ENCODE peak calls at places on chromosomes 1 and 21, in eight cellular contexts. O is NCI-H2171 treated with DMSO at 0.1 percent for 48 hours; G is right cardiac atrium; K is CD8-positive, alpha-beta memory T cell; I is SJSA1; U is NT2/D1; J is SHP77; W is Daoy. X is an unnamed sample.

GRCh38 chr21:32423320-32423719 is 10.8 kb downstream of the EVA1C start:
- DNase-seq in W (peak), G (no peak), O (no peak), J (no peak), U (no peak), K (no peak), I (no peak), X (no peak)

GRCh38 chr21:44934797-44935532 is 4.9 kb upstream of the SLX9 start:
- DNase-seq in I (no peak), O (no peak), G (peak), K (no peak), U (no peak), W (no peak), J (no peak), X (no peak)

GRCh38 chr1:88697503-88697902 is 13.4 kb downstream of the PKN2 start:
- DNase-seq in O (no peak), J (no peak), W (no peak), I (no peak), U (no peak), K (no peak), G (no peak), X (no peak)

GRCh38 chr21:40047993-40048730 is 180.9 kb downstream of the PCP4 start:
- DNase-seq in W (peak), U (no peak), G (no peak), O (no peak), J (peak), I (no peak), K (no peak), X (no peak)

GRCh38 chr1:227889863-227890405 is 57.8 kb downstream of the WNT9A start:
- DNase-seq in O (no peak), I (peak), J (no peak), U (no peak), G (no peak), W (no peak), K (no peak), X (peak)

GRCh38 chr1:65255088-65256050 is 54.0 kb upstream of the DNAJC6 start:
- DNase-seq in J (peak), O (peak), I (no peak), G (no peak), U (no peak), W (peak), K (peak), X (no peak)

GRCh38 chr1:117646007-117646913 is 40.4 kb downstream of the TENT5C start:
- DNase-seq in G (no peak), U (no peak), O (peak), I (no peak), K (no peak), J (no peak), W (no peak), X (no peak)

GRCh38 chr1:166905136-166905535 is 29.1 kb upstream of the TADA1 start:
- DNase-seq in K (no peak), O (no peak), G (no peak), I (no peak), J (no peak), U (no peak), W (peak), X (no peak)

GRCh38 chr21:25903599-25903998 is 168.8 kb downstream of the GABPA start:
- DNase-seq in U (no peak), I (no peak), K (no peak), J (no peak), O (no peak), W (no peak), G (no peak), X (no peak)

GRCh38 chr21:42440187-42440792 is 36.6 kb downstream of the UBASH3A start:
- DNase-seq in U (no peak), W (no peak), O (no peak), G (no peak), I (no peak), K (no peak), J (no peak), X (peak)

GRCh38 chr1:9424278-9424677 is 115.0 kb upstream of the SLC25A33 start:
- DNase-seq in J (no peak), I (no peak), G (no peak), U (no peak), K (no peak), O (no peak), W (no peak), X (no peak)

GRCh38 chr1:202131956-202132821 is 9.5 kb downstream of the GPR37L1 start:
- DNase-seq in K (no peak), I (no peak), U (no peak), G (peak), O (no peak), J (no peak), W (no peak), X (no peak)

GRCh38 chr1:8815582-8816285 is 1.7 kb downstream of the RERE start:
- DNase-seq in U (no peak), G (no peak), I (no peak), J (no peak), O (peak), W (no peak), K (peak), X (no peak)

GRCh38 chr1:29653034-29653810 is 416.9 kb downstream of the PTPRU start:
- DNase-seq in U (no peak), W (no peak), J (no peak), G (no peak), K (no peak), O (no peak), I (peak), X (no peak)

GRCh38 chr1:211259596-211260126 is 495 bp downstream of the RCOR3 start:
- DNase-seq in W (peak), U (peak), G (peak), K (no peak), I (peak), O (peak), J (peak), X (no peak)

GRCh38 chr21:43916691-43917514 is 51.9 kb downstream of the AGPAT3 start:
- DNase-seq in G (peak), U (no peak), I (no peak), K (peak), O (peak), J (no peak), W (no peak), X (peak)

GRCh38 chr1:233112184-233113008 is 162.0 kb downstream of the NTPCR start:
- DNase-seq in G (no peak), U (peak), J (no peak), K (no peak), W (no peak), I (no peak), O (no peak), X (no peak)

GRCh38 chr21:33121715-33122475 is 52.0 kb downstream of the OLIG1 start:
- DNase-seq in K (no peak), U (no peak), W (peak), G (no peak), J (no peak), I (no peak), O (peak), X (no peak)

GRCh38 chr1:217605390-217605789 is 25.5 kb downstream of the GPATCH2 start:
- DNase-seq in U (no peak), G (no peak), J (no peak), W (no peak), O (no peak), I (no peak), K (no peak), X (no peak)

GRCh38 chr21:46509760-46510159 is 51.1 kb downstream of the DIP2A start:
- DNase-seq in G (no peak), J (no peak), I (no peak), O (no peak), U (no peak), K (no peak), W (peak), X (no peak)

GRCh38 chr1:20481158-20481617 is 4.8 kb downstream of the CAMK2N1 start:
- DNase-seq in K (no peak), O (peak), W (peak), U (no peak), J (no peak), I (no peak), G (no peak), X (no peak)

GRCh38 chr1:61247051-61247854 is 164.9 kb downstream of the NFIA start:
- DNase-seq in U (no peak), K (no peak), O (peak), G (no peak), J (no peak), I (no peak), W (no peak), X (no peak)

GRCh38 chr1:28287315-28287714 is 28.0 kb downstream of the SESN2 start:
- DNase-seq in I (no peak), J (no peak), W (no peak), K (no peak), G (no peak), O (no peak), U (no peak), X (no peak)

GRCh38 chr1:57605933-57606332 is 182.1 kb upstream of the DAB1 start:
- DNase-seq in J (no peak), K (no peak), W (no peak), O (no peak), I (no peak), G (no peak), U (peak), X (no peak)

GRCh38 chr1:220272841-220273090 is 513 bp upstream of the RAB3GAP2 start:
- DNase-seq in J (peak), G (no peak), W (no peak), U (no peak), O (no peak), I (no peak), K (no peak), X (no peak)

GRCh38 chr1:219771039-219771438 is 157.3 kb downstream of the SLC30A10 start:
- DNase-seq in J (no peak), O (no peak), W (peak), I (peak), G (no peak), K (no peak), U (peak), X (no peak)

GRCh38 chr1:109772658-109773202 is 9.0 kb upstream of the EPS8L3 start:
- DNase-seq in U (no peak), I (no peak), O (no peak), J (no peak), K (no peak), G (no peak), W (no peak), X (no peak)

GRCh38 chr1:160541622-160542302 is 18.7 kb upstream of the SLAMF6 start:
- DNase-seq in O (no peak), I (no peak), G (no peak), J (no peak), K (no peak), W (no peak), U (no peak), X (no peak)

GRCh38 chr1:33928256-33928655 is 64.4 kb downstream of the HMGB4 start:
- DNase-seq in K (no peak), O (no peak), U (no peak), I (no peak), J (no peak), G (no peak), W (no peak), X (no peak)

GRCh38 chr1:67612690-67613322 is 72.2 kb upstream of the GADD45A start:
- DNase-seq in O (no peak), J (no peak), K (no peak), G (peak), U (no peak), I (no peak), W (no peak), X (no peak)

GRCh38 chr1:53401815-53402745 is 57.1 kb upstream of the DMRTB1 start:
- DNase-seq in W (no peak), U (no peak), O (no peak), J (no peak), I (peak), G (no peak), K (no peak), X (no peak)

X was measured in activated CD4-positive, CD25-positive, alpha-beta regulatory T cell treated with anti-CD3 and anti-CD28 coated beads, Interleukin-2, amount 50 U/mL, for 72 hours.